ENCODE peak calls at places on chromosomes 13 and 19, in four cellular contexts. G is K562, B is GM12878, D is HepG2. N is an unnamed sample.

GRCh38 chr13:86000546-86000945 is 201.3 kb upstream of the SLITRK6 start:
- DNase-seq in G (no peak), D (no peak), B (no peak), N (no peak)

GRCh38 chr13:27006519-27007161 is 165.0 kb downstream of the USP12 start:
- DNase-seq in D (no peak), B (no peak), G (no peak), N (peak)

GRCh38 chr13:37361608-37362007 is 237.0 kb downstream of the POSTN start:
- DNase-seq in B (no peak), G (no peak), D (no peak), N (no peak)

GRCh38 chr19:40519352-40520322 is 52.8 kb downstream of the SPTBN4 start:
- DNase-seq in G (no peak), D (no peak), B (no peak), N (peak)

GRCh38 chr13:21676611-21677021 is 5.7 kb downstream of the FGF9 start:
- DNase-seq in B (no peak), D (no peak), G (no peak), N (no peak)

GRCh38 chr13:102267191-102267590 is 134.7 kb downstream of the FGF14 start:
- DNase-seq in B (no peak), D (no peak), G (no peak), N (no peak)

GRCh38 chr19:16509141-16510061 is 13.2 kb downstream of the C19orf44 start:
- DNase-seq in G (no peak), B (no peak), D (no peak), N (no peak)

GRCh38 chr13:102351486-102351885 is 50.4 kb downstream of the FGF14 start:
- DNase-seq in G (no peak), D (no peak), B (no peak), N (no peak)

GRCh38 chr13:110873639-110874507 is 41.0 kb downstream of the ANKRD10 start:
- DNase-seq in B (no peak), D (no peak), G (no peak), N (no peak)

GRCh38 chr13:43804461-43805070 is 17.8 kb upstream of the ENOX1 start:
- DNase-seq in G (peak), B (peak), D (peak), N (no peak)

GRCh38 chr13:109678459-109678858 is 107.9 kb downstream of the IRS2 start:
- DNase-seq in D (no peak), B (no peak), G (no peak), N (no peak)

GRCh38 chr13:42600943-42601342 is 27.0 kb downstream of the TNFSF11 start:
- DNase-seq in G (no peak), B (no peak), D (no peak), N (no peak)

GRCh38 chr13:71274923-71275593 is 591.9 kb downstream of the DACH1 start:
- DNase-seq in B (peak), G (no peak), D (no peak), N (no peak)

GRCh38 chr13:50713849-50714248 is 129.6 kb downstream of the DLEU7 start:
- DNase-seq in D (no peak), G (no peak), B (peak), N (no peak)

GRCh38 chr13:20482275-20482761 is 43.3 kb downstream of the CRYL1 start:
- DNase-seq in G (no peak), B (no peak), D (no peak), N (peak)

GRCh38 chr19:18310118-18310909 is 12.6 kb downstream of the LSM4 start:
- DNase-seq in D (no peak), B (no peak), G (peak), N (no peak)

GRCh38 chr13:100646030-100646673 is 28.4 kb downstream of the TMTC4 start:
- DNase-seq in G (peak), B (no peak), D (peak), N (peak)

GRCh38 chr13:84445776-84446175 is 563.5 kb upstream of the SLITRK1 start:
- DNase-seq in B (no peak), D (no peak), G (no peak), N (no peak)

GRCh38 chr13:46553521-46553885 is 533 bp downstream of the LRCH1 start:
- DNase-seq in B (no peak), D (no peak), G (peak), N (no peak)

GRCh38 chr19:30046522-30046921 is 104.5 kb downstream of the URI1 start:
- DNase-seq in G (no peak), D (no peak), B (peak), N (no peak)

GRCh38 chr13:29654807-29655547 is 59.5 kb upstream of the SLC7A1 start:
- DNase-seq in G (no peak), D (no peak), B (no peak), N (no peak)

DNA sequence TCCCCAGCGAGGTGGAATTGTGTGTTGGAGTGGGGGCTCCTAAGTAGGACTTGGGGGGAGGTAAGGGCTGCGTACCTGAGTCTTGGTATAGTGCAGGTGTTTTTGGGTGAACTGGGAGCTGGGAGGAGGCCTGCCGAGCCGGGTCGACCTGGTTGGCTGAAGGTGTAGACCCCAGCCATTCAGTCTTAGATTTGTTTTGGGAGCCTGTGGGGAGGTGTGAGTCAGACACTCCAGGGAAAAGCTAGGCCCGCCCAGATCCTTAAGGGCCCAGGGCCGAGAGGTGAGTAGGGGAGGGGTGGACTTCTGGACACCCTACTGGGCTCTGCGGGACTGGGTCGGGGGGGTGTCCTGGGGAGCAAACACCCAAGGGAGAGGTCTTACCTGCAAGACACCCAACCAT is 935 bp downstream of the CRB3 start:
- DNase-seq in G (no peak), D (no peak), B (no peak), N (no peak)
- TF ChIP-seq TARDBP in G (no peak), D (no peak), B (no peak), N (no peak)

DNA sequence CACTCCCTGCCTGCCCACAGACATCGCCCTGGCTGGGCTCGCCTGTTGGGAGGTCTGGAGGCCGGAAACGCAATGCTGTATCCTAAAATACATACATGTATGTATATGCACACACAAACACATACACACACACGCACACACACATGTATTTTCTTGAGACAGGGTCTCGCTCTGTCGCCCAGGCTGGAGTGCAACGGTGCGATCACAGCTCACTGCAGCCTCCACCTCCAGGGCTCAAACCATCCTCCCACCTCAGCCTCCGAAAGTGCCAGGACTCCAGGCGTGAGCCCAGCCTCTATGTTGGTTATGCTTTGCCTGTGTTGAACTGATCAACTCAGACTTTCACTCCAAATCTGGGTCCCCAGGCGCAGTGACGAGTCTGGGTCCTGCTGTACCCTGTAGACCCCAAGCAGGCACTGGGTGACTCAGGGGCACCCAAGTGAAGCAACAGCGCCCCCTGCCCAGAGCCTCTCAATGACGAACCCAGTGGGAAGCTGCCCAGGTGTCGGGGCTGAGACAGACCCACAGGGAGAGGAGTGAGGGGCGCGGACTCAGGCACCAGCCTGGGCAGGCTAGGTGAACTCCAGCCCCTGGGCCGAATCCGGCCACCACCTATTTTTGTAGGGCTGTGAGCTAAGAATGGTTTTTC is 27.4 kb upstream of the CACTIN start:
- DNase-seq in D (no peak), B (no peak), G (peak), N (no peak)
- TF ChIP-seq FOXM1 in D (no peak), B (no peak), G (no peak), N (no peak)

GRCh38 chr13:60425332-60425731 is 28.3 kb downstream of the TDRD3 start:
- DNase-seq in D (no peak), B (no peak), G (no peak), N (no peak)
- TF ChIP-seq FOXK2 in D (no peak), B (no peak), G (no peak), N (no peak)

GRCh38 chr13:74920361-74920760 is 561.6 kb downstream of the TBC1D4 start:
- DNase-seq in G (peak), B (no peak), D (no peak), N (no peak)
- TF ChIP-seq TARDBP in G (no peak), B (no peak), D (no peak), N (no peak)

GRCh38 chr13:74132768-74133656 is 1.2 kb downstream of the KLF12 start:
- DNase-seq in B (no peak), D (no peak), G (no peak), N (peak)
- TF ChIP-seq FOXM1 in B (no peak), D (no peak), G (no peak), N (no peak)

GRCh38 chr19:32691952-32692726 is 518 bp downstream of the NUDT19 start:
- DNase-seq in B (no peak), G (peak), D (no peak), N (peak)
- TF ChIP-seq FOXK2 in B (no peak), G (peak), D (no peak), N (no peak)

N was measured in HEK293T.